ENCODE peak calls at places on chromosomes 7 and 10, in seven cellular contexts. V is Calu3, R is AG10803, G is bronchial epithelial cell, D is colonic mucosa, X is glutamatergic neuron, P is fibroblast of the aortic adventitia. K is an unnamed sample.

GRCh38 chr10:50855015-50855414 is 30.4 kb downstream of the A1CF start:
- DNase-seq in P (no peak), V (no peak), G (peak), D (no peak), X (no peak), R (no peak), K (no peak)

GRCh38 chr7:129435414-129435829 is 1.2 kb downstream of the STRIP2 start:
- DNase-seq in R (no peak), G (peak), V (no peak), X (no peak), P (no peak), D (no peak), K (no peak)

GRCh38 chr7:34222722-34223121 is 317.4 kb downstream of the BMPER start:
- DNase-seq in P (no peak), X (no peak), R (no peak), D (no peak), G (peak), V (no peak), K (no peak)

GRCh38 chr10:71740069-71740468 is 20.5 kb upstream of the C10orf105 start:
- DNase-seq in V (no peak), X (no peak), R (peak), G (peak), D (peak), P (peak), K (no peak)

GRCh38 chr7:17302575-17303142 is 4.2 kb downstream of the AHR start:
- DNase-seq in G (peak), R (peak), P (peak), X (no peak), V (no peak), D (no peak), K (no peak)

GRCh38 chr7:130151591-130152269 is 53.5 kb downstream of the TMEM209 start:
- DNase-seq in D (no peak), V (no peak), G (no peak), P (peak), R (peak), X (no peak), K (no peak)

GRCh38 chr10:116272497-116273221 is at the start of gene GFRA1:
- DNase-seq in D (no peak), G (no peak), V (no peak), R (no peak), P (no peak), X (peak), K (peak)

GRCh38 chr7:108289852-108290251 is 159.7 kb upstream of the LAMB4 start:
- DNase-seq in D (no peak), P (no peak), X (no peak), V (no peak), G (no peak), R (no peak), K (no peak)

GRCh38 chr7:82506702-82507101 is 63.1 kb upstream of the CACNA2D1 start:
- DNase-seq in P (no peak), X (no peak), R (peak), D (no peak), G (no peak), V (peak), K (no peak)

GRCh38 chr7:106170651-106171050 is 58.5 kb upstream of the SYPL1 start:
- DNase-seq in G (no peak), D (no peak), X (no peak), R (no peak), P (no peak), V (no peak), K (no peak)

GRCh38 chr7:37432240-37432917 is 16.3 kb downstream of the ELMO1 start:
- DNase-seq in V (no peak), X (no peak), G (no peak), P (no peak), R (no peak), D (no peak), K (no peak)

GRCh38 chr7:47347346-47347745 is 234.6 kb downstream of the TNS3 start:
- DNase-seq in D (no peak), P (no peak), R (no peak), G (no peak), X (no peak), V (no peak), K (no peak)

GRCh38 chr7:87000344-87000743 is 59.1 kb downstream of the ELAPOR2 start:
- DNase-seq in V (no peak), G (no peak), P (no peak), X (no peak), R (peak), D (no peak), K (no peak)

GRCh38 chr7:91892821-91893340 is 12.4 kb upstream of the MTERF1 start:
- DNase-seq in P (peak), X (no peak), D (no peak), G (peak), R (peak), V (no peak), K (no peak)

GRCh38 chr10:17736223-17736622 is 15.8 kb upstream of the TMEM236 start:
- DNase-seq in V (no peak), P (no peak), D (no peak), G (no peak), R (no peak), X (no peak), K (no peak)

GRCh38 chr7:154472332-154472731 is 420.1 kb downstream of the DPP6 start:
- DNase-seq in D (no peak), G (no peak), P (no peak), V (no peak), R (no peak), X (no peak), K (no peak)

DNA sequence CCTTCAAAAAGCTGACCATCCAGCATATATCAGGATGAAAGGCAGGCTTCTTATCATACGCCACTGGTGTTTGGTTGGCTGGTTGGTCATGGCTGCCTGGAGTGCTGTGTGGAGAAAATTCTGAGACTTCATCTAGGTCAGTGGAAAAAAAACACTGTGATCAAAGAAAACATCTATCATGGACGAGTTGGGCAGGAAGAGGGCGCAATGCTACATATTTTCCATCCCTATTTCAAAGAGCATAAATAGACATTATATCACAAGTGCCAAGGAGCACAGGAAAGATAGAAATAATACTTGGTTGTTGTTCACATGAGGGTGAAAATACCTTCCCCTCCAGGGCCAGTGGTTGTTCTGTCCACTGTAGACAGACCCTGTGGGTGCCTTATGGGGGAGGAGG is 128.4 kb upstream of the PLPP4 start:
- DNase-seq in R (peak), V (no peak), P (no peak), D (no peak), X (no peak), G (no peak), K (no peak)
- TF ChIP-seq CTCF in R (peak), V (no peak), P (no peak), D (no peak), X (no peak), G (no peak), K (no peak)

DNA sequence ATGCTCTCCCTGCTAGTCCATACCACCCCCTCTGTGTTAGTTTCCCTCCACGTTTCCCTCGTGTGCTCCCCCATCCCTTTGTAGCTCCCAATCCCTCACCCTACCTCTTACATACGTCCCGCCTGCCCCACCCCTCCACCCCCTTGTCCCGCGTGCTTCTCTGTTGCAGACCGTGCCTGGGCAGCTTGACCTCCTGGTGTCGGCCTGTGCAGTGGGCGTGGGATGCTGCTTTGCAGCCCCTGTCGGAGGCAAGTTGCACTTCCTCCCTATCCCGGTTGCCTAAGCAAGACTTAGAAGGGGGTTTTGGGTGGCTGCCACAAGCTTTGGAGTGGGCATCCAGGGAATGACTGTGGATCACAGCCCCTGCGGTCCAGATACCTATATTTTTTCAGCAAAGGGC is 7.7 kb downstream of the CLCN1 start:
- DNase-seq in P (no peak), D (no peak), X (peak), R (no peak), V (no peak), G (no peak), K (no peak)
- TF ChIP-seq CTCF in P (no peak), D (no peak), X (no peak), R (no peak), V (no peak), G (no peak), K (no peak)

GRCh38 chr10:113139695-113140094 is 189.6 kb downstream of the TCF7L2 start:
- DNase-seq in X (no peak), R (peak), G (no peak), V (no peak), P (peak), D (no peak), K (no peak)
- TF ChIP-seq CTCF in X (no peak), R (peak), G (no peak), V (no peak), P (peak), D (no peak), K (no peak)

DNA sequence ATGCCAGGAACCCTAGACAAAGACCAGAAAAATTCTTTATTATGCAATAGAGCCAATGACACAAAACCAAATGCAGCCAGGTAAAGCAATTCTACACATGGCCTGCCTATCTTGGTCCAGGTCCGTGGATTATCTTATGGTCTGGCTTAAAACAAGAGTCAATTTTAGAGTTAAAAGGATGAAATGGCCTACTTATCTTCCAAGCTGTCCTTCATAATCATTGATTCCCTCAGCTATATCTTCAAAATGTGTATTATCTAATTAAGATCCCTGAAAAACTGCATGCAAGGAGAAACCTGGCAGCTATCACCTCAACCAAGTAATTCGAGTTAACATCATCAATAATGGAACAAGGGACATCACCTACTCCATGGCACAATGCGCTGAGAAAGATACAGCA is 479.4 kb upstream of the NRP1 start:
- DNase-seq in X (no peak), D (no peak), V (no peak), G (no peak), R (no peak), P (no peak), K (no peak)
- TF ChIP-seq CTCF in X (no peak), D (no peak), V (no peak), G (no peak), R (no peak), P (no peak), K (no peak)

K was measured in GM13976.